ENCODE peak calls at places on chromosomes 3 and 15, in seven cellular contexts. One of them, this sample, is unnamed.
A peak's percentile ranks its signal among the peaks of the same experiment; 100 is the strongest.

GRCh38 chr3:145248928-145249327 is 912.1 kb downstream of the PLOD2 start:
- DNase-seq in T-cell: no peak
- DNase-seq in activated CD4-positive, alpha-beta T cell treated with anti-CD3 and anti-CD28 coated beads, Interleukin-2, amount 50 U/mL, for 1 hour: no peak
- DNase-seq in NCI-H2081: no peak
- DNase-seq in GM20000: no peak
- DNase-seq in NCI-H146: no peak
- DNase-seq in frontal cortex: no peak
- DNase-seq in this sample: no peak

GRCh38 chr3:38811822-38812221 is 4.2 kb downstream of the SCN10A start:
- DNase-seq in NCI-H2081: no peak
- DNase-seq in T-cell: no peak
- DNase-seq in GM20000: no peak
- DNase-seq in frontal cortex: no peak
- DNase-seq in NCI-H146: no peak
- DNase-seq in activated CD4-positive, alpha-beta T cell treated with anti-CD3 and anti-CD28 coated beads, Interleukin-2, amount 50 U/mL, for 1 hour: no peak
- DNase-seq in this sample: no peak

GRCh38 chr15:89362203-89363101 is 27.8 kb upstream of the POLG start:
- DNase-seq in frontal cortex: peak; percentile 76
- DNase-seq in activated CD4-positive, alpha-beta T cell treated with anti-CD3 and anti-CD28 coated beads, Interleukin-2, amount 50 U/mL, for 1 hour: no peak
- DNase-seq in GM20000: peak; percentile 27
- DNase-seq in T-cell: no peak
- DNase-seq in NCI-H2081: peak; percentile 80
- DNase-seq in NCI-H146: peak; percentile 53
- DNase-seq in this sample: no peak

GRCh38 chr3:195697582-195698324 is 23.0 kb upstream of the MUC20 start:
- DNase-seq in activated CD4-positive, alpha-beta T cell treated with anti-CD3 and anti-CD28 coated beads, Interleukin-2, amount 50 U/mL, for 1 hour: no peak
- DNase-seq in T-cell: no peak
- DNase-seq in NCI-H146: no peak
- DNase-seq in NCI-H2081: no peak
- DNase-seq in frontal cortex: no peak
- DNase-seq in GM20000: peak; percentile 38
- DNase-seq in this sample: no peak

GRCh38 chr3:194112120-194113106 is 23.5 kb upstream of the HES1 start:
- DNase-seq in T-cell: no peak
- DNase-seq in frontal cortex: no peak
- DNase-seq in activated CD4-positive, alpha-beta T cell treated with anti-CD3 and anti-CD28 coated beads, Interleukin-2, amount 50 U/mL, for 1 hour: no peak
- DNase-seq in NCI-H146: peak; percentile 96
- DNase-seq in GM20000: no peak
- DNase-seq in NCI-H2081: peak; percentile 69
- DNase-seq in this sample: no peak

GRCh38 chr3:168884353-168884903 is 779.1 kb downstream of the MECOM start:
- DNase-seq in NCI-H2081: peak; percentile 53
- DNase-seq in frontal cortex: no peak
- DNase-seq in T-cell: no peak
- DNase-seq in GM20000: no peak
- DNase-seq in NCI-H146: no peak
- DNase-seq in activated CD4-positive, alpha-beta T cell treated with anti-CD3 and anti-CD28 coated beads, Interleukin-2, amount 50 U/mL, for 1 hour: no peak
- DNase-seq in this sample: no peak

GRCh38 chr15:24676431-24676830 is 856 bp downstream of the NPAP1 start:
- DNase-seq in T-cell: no peak
- DNase-seq in activated CD4-positive, alpha-beta T cell treated with anti-CD3 and anti-CD28 coated beads, Interleukin-2, amount 50 U/mL, for 1 hour: no peak
- DNase-seq in NCI-H2081: no peak
- DNase-seq in frontal cortex: no peak
- DNase-seq in NCI-H146: no peak
- DNase-seq in GM20000: no peak
- DNase-seq in this sample: no peak

GRCh38 chr3:43319364-43319763 is 33.0 kb downstream of the SNRK start:
- DNase-seq in NCI-H146: no peak
- DNase-seq in T-cell: no peak
- DNase-seq in NCI-H2081: no peak
- DNase-seq in activated CD4-positive, alpha-beta T cell treated with anti-CD3 and anti-CD28 coated beads, Interleukin-2, amount 50 U/mL, for 1 hour: no peak
- DNase-seq in GM20000: no peak
- DNase-seq in frontal cortex: no peak
- DNase-seq in this sample: no peak

GRCh38 chr3:112539825-112540517 is 21.8 kb downstream of the ATG3 start:
- DNase-seq in GM20000: peak; percentile 49
- DNase-seq in NCI-H146: no peak
- DNase-seq in frontal cortex: no peak
- DNase-seq in T-cell: no peak
- DNase-seq in NCI-H2081: no peak
- DNase-seq in activated CD4-positive, alpha-beta T cell treated with anti-CD3 and anti-CD28 coated beads, Interleukin-2, amount 50 U/mL, for 1 hour: no peak
- DNase-seq in this sample: no peak

GRCh38 chr3:161744366-161744765 is 247.8 kb downstream of the OTOL1 start:
- DNase-seq in frontal cortex: no peak
- DNase-seq in activated CD4-positive, alpha-beta T cell treated with anti-CD3 and anti-CD28 coated beads, Interleukin-2, amount 50 U/mL, for 1 hour: no peak
- DNase-seq in T-cell: no peak
- DNase-seq in GM20000: no peak
- DNase-seq in NCI-H2081: no peak
- DNase-seq in NCI-H146: no peak
- DNase-seq in this sample: no peak

GRCh38 chr15:22936577-22937472 is 43.3 kb downstream of the CYFIP1 start:
- DNase-seq in GM20000: peak; percentile 87
- DNase-seq in frontal cortex: no peak
- DNase-seq in T-cell: no peak
- DNase-seq in NCI-H2081: no peak
- DNase-seq in activated CD4-positive, alpha-beta T cell treated with anti-CD3 and anti-CD28 coated beads, Interleukin-2, amount 50 U/mL, for 1 hour: no peak
- DNase-seq in NCI-H146: no peak
- DNase-seq in this sample: no peak

This sample was measured in right atrium auricular region.